ENCODE peak calls at places on chromosomes 7 and 10, in eight cellular contexts. P is cerebellum; H is memory B cell; E is T-helper 1 cell; X is AG08395; J is activated T-cell treated with anti-CD3 and anti-CD28 coated beads, Interleukin-2, amount 50 U/mL, for 4 hours; F is Ammon's horn; N is HS-5. M is an unnamed sample.

GRCh38 chr7:8436965-8437364 is 3.6 kb downstream of the NXPH1 start:
- DNase-seq in F (peak; percentile 43), E (peak; percentile 34), H (no peak), N (no peak), J (no peak), X (no peak), P (peak; percentile 61), M (peak; percentile 63)

GRCh38 chr7:94632338-94633024 is 23.5 kb downstream of the SGCE start:
- DNase-seq in X (peak; percentile 42), F (no peak), P (no peak), N (peak; percentile 55), J (no peak), H (no peak), E (peak; percentile 4), M (no peak)

GRCh38 chr10:113993489-113993932 is 50.2 kb upstream of the ADRB1 start:
- DNase-seq in E (no peak), H (no peak), F (peak; percentile 35), J (no peak), X (peak; percentile 52), N (no peak), P (no peak), M (no peak)

GRCh38 chr10:93916257-93917063 is 22.7 kb downstream of the SLC35G1 start:
- DNase-seq in J (no peak), P (peak; percentile 22), E (no peak), H (no peak), N (peak; percentile 15), X (peak; percentile 42), F (peak; percentile 33), M (peak; percentile 40)

GRCh38 chr7:151454932-151455530 is 15.1 kb upstream of the CRYGN start:
- DNase-seq in X (no peak), H (no peak), P (no peak), N (no peak), E (no peak), J (no peak), F (no peak), M (no peak)

GRCh38 chr10:19749185-19749729 is 67.0 kb upstream of the PLXDC2 start:
- DNase-seq in E (no peak), H (no peak), P (no peak), F (no peak), N (peak; percentile 25), J (no peak), X (peak; percentile 32), M (no peak)

GRCh38 chr10:80108576-80109239 is 23.8 kb upstream of the PLAC9 start:
- DNase-seq in N (no peak), P (no peak), X (no peak), J (no peak), F (no peak), H (no peak), E (no peak), M (no peak)

GRCh38 chr10:17576768-17577167 is 40.4 kb downstream of the HACD1 start:
- DNase-seq in F (no peak), E (no peak), J (no peak), N (no peak), P (no peak), H (no peak), X (no peak), M (no peak)

GRCh38 chr7:113828581-113828980 is 90.2 kb downstream of the PPP1R3A start:
- DNase-seq in E (no peak), P (no peak), J (no peak), H (no peak), F (no peak), N (no peak), X (no peak), M (no peak)

GRCh38 chr7:47428052-47428779 is 153.7 kb downstream of the TNS3 start:
- DNase-seq in H (no peak), N (no peak), X (no peak), E (no peak), P (peak; percentile 17), J (no peak), F (no peak), M (no peak)

GRCh38 chr7:123647106-123647730 is 8.4 kb upstream of the LMOD2 start:
- DNase-seq in N (no peak), J (no peak), H (no peak), X (no peak), P (no peak), F (no peak), E (no peak), M (no peak)

GRCh38 chr7:107528461-107528860 is 35.3 kb downstream of the COG5 start:
- DNase-seq in J (no peak), X (peak; percentile 70), H (no peak), E (no peak), P (no peak), N (no peak), F (no peak), M (no peak)

GRCh38 chr7:100156331-100157068 is 2.0 kb downstream of the TRAPPC14 start:
- DNase-seq in E (no peak), P (no peak), J (no peak), X (no peak), N (no peak), F (no peak), H (no peak), M (no peak)

GRCh38 chr7:90322837-90323236 is 1.7 kb upstream of the FAM237B start:
- DNase-seq in P (no peak), N (no peak), J (no peak), E (no peak), F (no peak), X (no peak), H (no peak), M (no peak)

GRCh38 chr10:22648547-22648961 is 65.8 kb downstream of the PIP4K2A start:
- DNase-seq in F (no peak), H (no peak), P (no peak), N (no peak), J (no peak), X (peak; percentile 67), E (peak; percentile 45), M (no peak)

GRCh38 chr7:30922596-30922995 is 10.9 kb downstream of the AQP1 start:
- DNase-seq in X (no peak), J (no peak), H (no peak), E (no peak), F (no peak), N (no peak), P (no peak), M (no peak)

GRCh38 chr10:31847518-31847917 is 81.1 kb downstream of the ARHGAP12 start:
- DNase-seq in H (no peak), E (no peak), X (no peak), N (no peak), P (no peak), J (no peak), F (no peak), M (no peak)